ENCODE peak calls at places on chromosomes 16 and 17, in four cellular contexts. T, K, N and A are unnamed samples.

GRCh38 chr17:80248894-80249710 is 11.6 kb upstream of the RNF213 start:
- DNase-seq in T (no peak), K (no peak), N (no peak), A (no peak)

GRCh38 chr16:30893082-30893743 is 664 bp downstream of the BCL7C start:
- DNase-seq in T (peak), K (peak), N (no peak), A (peak)

GRCh38 chr16:55242667-55243066 is 81.3 kb upstream of the IRX6 start:
- DNase-seq in T (no peak), K (peak), N (no peak), A (no peak)

GRCh38 chr16:11045846-11046245 is 101.5 kb downstream of the CLEC16A start:
- DNase-seq in T (no peak), K (no peak), N (no peak), A (no peak)

GRCh38 chr16:85055503-85056210 is 28.1 kb downstream of the KIAA0513 start:
- DNase-seq in T (peak), K (peak), N (peak), A (no peak)

GRCh38 chr17:57694051-57694450 is 51.0 kb downstream of the CCDC182 start:
- DNase-seq in T (no peak), K (no peak), N (no peak), A (no peak)

GRCh38 chr16:56119138-56119537 is 72.2 kb upstream of the GNAO1 start:
- DNase-seq in T (no peak), K (peak), N (no peak), A (no peak)

GRCh38 chr17:79947351-79948031 is 88.2 kb downstream of the TBC1D16 start:
- DNase-seq in T (no peak), K (peak), N (no peak), A (no peak)

GRCh38 chr17:28570716-28571254 is 539 bp downstream of the PIGS start:
- DNase-seq in T (peak), K (peak), N (peak), A (no peak)

GRCh38 chr17:66098040-66098439 is 93.9 kb downstream of the CEP112 start:
- DNase-seq in T (no peak), K (no peak), N (no peak), A (no peak)

GRCh38 chr17:40479754-40480480 is 21.5 kb downstream of the TNS4 start:
- DNase-seq in T (no peak), K (peak), N (no peak), A (no peak)